ENCODE peak calls at places on chromosome 16, in ten cellular contexts. D, G, L, B, C, K, F, U, R and E are unnamed samples.

GRCh38 chr16:2691491-2692248 is 9.3 kb downstream of the KCTD5 start:
- DNase-seq in D (no peak), G (no peak), L (no peak), B (no peak), C (peak; percentile 41), K (no peak), F (no peak), U (no peak), R (peak; percentile 60), E (no peak)

GRCh38 chr16:72033437-72033836 is 20.9 kb upstream of the HP start:
- DNase-seq in D (no peak), G (no peak), L (no peak), B (no peak), C (no peak), K (no peak), F (no peak), U (no peak), R (no peak), E (no peak)

GRCh38 chr16:74596586-74596985 is 10.3 kb downstream of the GLG1 start:
- DNase-seq in D (no peak), G (no peak), L (no peak), B (no peak), C (no peak), K (no peak), F (no peak), U (no peak), R (no peak), E (no peak)

GRCh38 chr16:50740747-50741146 is 1.1 kb upstream of the CYLD start:
- DNase-seq in D (no peak), G (no peak), L (no peak), B (no peak), C (no peak), K (peak; percentile 25), F (no peak), U (no peak), R (no peak), E (no peak)

GRCh38 chr16:17836868-17837602 is 366.3 kb upstream of the XYLT1 start:
- DNase-seq in D (peak; percentile 95), G (no peak), L (no peak), B (peak; percentile 98), C (peak; percentile 52), K (peak; percentile 99), F (peak; percentile 75), U (no peak), R (no peak), E (no peak)

GRCh38 chr16:10694830-10695229 is at the start of gene TEKT5:
- DNase-seq in D (no peak), G (no peak), L (no peak), B (no peak), C (no peak), K (no peak), F (no peak), U (no peak), R (no peak), E (no peak)

GRCh38 chr16:81401035-81401950 is 43.3 kb upstream of the CMIP start:
- DNase-seq in D (no peak), G (peak; percentile 62), L (no peak), B (peak; percentile 62), C (no peak), K (peak; percentile 89), F (no peak), U (no peak), R (no peak), E (no peak)

GRCh38 chr16:578870-579405 is 9.2 kb downstream of the PIGQ start:
- DNase-seq in D (peak; percentile 93), G (no peak), L (peak; percentile 31), B (peak; percentile 65), C (no peak), K (peak; percentile 59), F (peak; percentile 89), U (no peak), R (peak; percentile 23), E (no peak)

GRCh38 chr16:84618428-84619102 is 687 bp upstream of the COTL1 start:
- DNase-seq in D (peak; percentile 91), G (no peak), L (no peak), B (peak; percentile 98), C (no peak), K (peak; percentile 99), F (peak; percentile 78), U (no peak), R (no peak), E (no peak)

GRCh38 chr16:23282508-23282907 is 19.6 kb upstream of the SCNN1B start:
- DNase-seq in D (no peak), G (no peak), L (no peak), B (no peak), C (no peak), K (no peak), F (peak; percentile 16), U (no peak), R (no peak), E (no peak)

GRCh38 chr16:49416276-49416675 is 42.7 kb downstream of the C16orf78 start:
- DNase-seq in D (no peak), G (no peak), L (no peak), B (no peak), C (no peak), K (no peak), F (no peak), U (no peak), R (no peak), E (no peak)

GRCh38 chr16:72725643-72726042 is 322.3 kb downstream of the ZFHX3 start:
- DNase-seq in D (no peak), G (no peak), L (no peak), B (no peak), C (no peak), K (no peak), F (no peak), U (no peak), R (no peak), E (no peak)

GRCh38 chr16:72050769-72051464 is 3.4 kb upstream of the HP start:
- DNase-seq in D (no peak), G (no peak), L (no peak), B (peak; percentile 16), C (no peak), K (peak; percentile 4), F (no peak), U (no peak), R (no peak), E (no peak)